ENCODE peak calls at places on chromosomes 5 and 9, in ten cellular contexts. One of them, this sample, is unnamed.

GRCh38 chr5:109250533-109251329 is 159.0 kb downstream of the PJA2 start:
- DNase-seq in heart right ventricle: no peak
- DNase-seq in pancreas: no peak
- DNase-seq in esophagus muscularis mucosa: peak; percentile 72
- DNase-seq in mammary epithelial cell: no peak
- DNase-seq in fibroblast of the aortic adventitia: no peak
- DNase-seq in lung: no peak
- DNase-seq in AG10803: no peak
- DNase-seq in A549: no peak
- DNase-seq in endothelial cell of umbilical vein: no peak
- DNase-seq in this sample: no peak

GRCh38 chr9:129665814-129666511 is 516 bp downstream of the PRRX2 start:
- DNase-seq in mammary epithelial cell: no peak
- DNase-seq in A549: no peak
- DNase-seq in fibroblast of the aortic adventitia: no peak
- DNase-seq in heart right ventricle: no peak
- DNase-seq in endothelial cell of umbilical vein: no peak
- DNase-seq in lung: no peak
- DNase-seq in pancreas: no peak
- DNase-seq in AG10803: no peak
- DNase-seq in esophagus muscularis mucosa: no peak
- DNase-seq in this sample: no peak

GRCh38 chr5:66840527-66841013 is 244.4 kb downstream of the MAST4 start:
- DNase-seq in pancreas: no peak
- DNase-seq in mammary epithelial cell: peak; percentile 35
- DNase-seq in AG10803: peak; percentile 29
- DNase-seq in lung: no peak
- DNase-seq in esophagus muscularis mucosa: no peak
- DNase-seq in fibroblast of the aortic adventitia: no peak
- DNase-seq in A549: no peak
- DNase-seq in heart right ventricle: no peak
- DNase-seq in endothelial cell of umbilical vein: no peak
- DNase-seq in this sample: no peak

GRCh38 chr9:89454498-89455355 is 43.2 kb downstream of the SEMA4D start:
- DNase-seq in endothelial cell of umbilical vein: no peak
- DNase-seq in esophagus muscularis mucosa: no peak
- DNase-seq in AG10803: no peak
- DNase-seq in lung: no peak
- DNase-seq in A549: no peak
- DNase-seq in mammary epithelial cell: no peak
- DNase-seq in pancreas: no peak
- DNase-seq in heart right ventricle: no peak
- DNase-seq in fibroblast of the aortic adventitia: no peak
- DNase-seq in this sample: no peak

GRCh38 chr5:149310947-149311675 is 34.2 kb upstream of the GRPEL2 start:
- DNase-seq in heart right ventricle: peak; percentile 59
- DNase-seq in mammary epithelial cell: no peak
- DNase-seq in esophagus muscularis mucosa: no peak
- DNase-seq in pancreas: no peak
- DNase-seq in lung: no peak
- DNase-seq in A549: peak; percentile 19
- DNase-seq in endothelial cell of umbilical vein: peak; percentile 78
- DNase-seq in fibroblast of the aortic adventitia: peak; percentile 53
- DNase-seq in AG10803: peak; percentile 57
- DNase-seq in this sample: no peak

GRCh38 chr9:15873573-15874177 is 320.8 kb downstream of the CCDC171 start:
- DNase-seq in esophagus muscularis mucosa: no peak
- DNase-seq in heart right ventricle: no peak
- DNase-seq in A549: peak; percentile 58
- DNase-seq in lung: no peak
- DNase-seq in mammary epithelial cell: peak; percentile 30
- DNase-seq in fibroblast of the aortic adventitia: peak; percentile 86
- DNase-seq in endothelial cell of umbilical vein: peak; percentile 55
- DNase-seq in AG10803: peak; percentile 66
- DNase-seq in pancreas: no peak
- DNase-seq in this sample: no peak

GRCh38 chr5:77170-77501 is 14.8 kb upstream of the PLEKHG4B start:
- DNase-seq in lung: no peak
- DNase-seq in A549: no peak
- DNase-seq in fibroblast of the aortic adventitia: no peak
- DNase-seq in endothelial cell of umbilical vein: no peak
- DNase-seq in heart right ventricle: no peak
- DNase-seq in esophagus muscularis mucosa: peak; percentile 47
- DNase-seq in mammary epithelial cell: no peak
- DNase-seq in pancreas: no peak
- DNase-seq in AG10803: no peak
- DNase-seq in this sample: no peak

GRCh38 chr5:352639-353598 is 31.4 kb downstream of the AHRR start:
- DNase-seq in heart right ventricle: no peak
- DNase-seq in mammary epithelial cell: no peak
- DNase-seq in fibroblast of the aortic adventitia: no peak
- DNase-seq in AG10803: no peak
- DNase-seq in esophagus muscularis mucosa: peak; percentile 89
- DNase-seq in lung: peak; percentile 25
- DNase-seq in pancreas: no peak
- DNase-seq in endothelial cell of umbilical vein: no peak
- DNase-seq in A549: no peak
- DNase-seq in this sample: no peak

GRCh38 chr5:36251218-36251617 is 9.5 kb upstream of the NADK2 start:
- DNase-seq in A549: no peak
- DNase-seq in lung: no peak
- DNase-seq in pancreas: no peak
- DNase-seq in esophagus muscularis mucosa: no peak
- DNase-seq in AG10803: no peak
- DNase-seq in mammary epithelial cell: no peak
- DNase-seq in endothelial cell of umbilical vein: no peak
- DNase-seq in fibroblast of the aortic adventitia: no peak
- DNase-seq in heart right ventricle: no peak
- DNase-seq in this sample: no peak

GRCh38 chr5:180215738-180216630 is 7.0 kb upstream of the RASGEF1C start:
- DNase-seq in endothelial cell of umbilical vein: no peak
- DNase-seq in pancreas: no peak
- DNase-seq in heart right ventricle: no peak
- DNase-seq in esophagus muscularis mucosa: no peak
- DNase-seq in AG10803: no peak
- DNase-seq in lung: no peak
- DNase-seq in mammary epithelial cell: no peak
- DNase-seq in A549: no peak
- DNase-seq in fibroblast of the aortic adventitia: no peak
- DNase-seq in this sample: no peak

GRCh38 chr9:4069457-4070162 is 230.3 kb downstream of the GLIS3 start:
- DNase-seq in lung: no peak
- DNase-seq in heart right ventricle: no peak
- DNase-seq in endothelial cell of umbilical vein: no peak
- DNase-seq in fibroblast of the aortic adventitia: no peak
- DNase-seq in mammary epithelial cell: no peak
- DNase-seq in esophagus muscularis mucosa: no peak
- DNase-seq in pancreas: no peak
- DNase-seq in AG10803: no peak
- DNase-seq in A549: no peak
- DNase-seq in this sample: no peak

GRCh38 chr5:60297658-60298057 is 402.3 kb downstream of the DEPDC1B start:
- DNase-seq in A549: no peak
- DNase-seq in endothelial cell of umbilical vein: no peak
- DNase-seq in fibroblast of the aortic adventitia: no peak
- DNase-seq in pancreas: no peak
- DNase-seq in AG10803: no peak
- DNase-seq in mammary epithelial cell: no peak
- DNase-seq in heart right ventricle: no peak
- DNase-seq in lung: no peak
- DNase-seq in esophagus muscularis mucosa: no peak
- DNase-seq in this sample: no peak

GRCh38 chr5:60293518-60293917 is 400.0 kb upstream of the PDE4D start:
- DNase-seq in pancreas: no peak
- DNase-seq in AG10803: no peak
- DNase-seq in mammary epithelial cell: no peak
- DNase-seq in esophagus muscularis mucosa: no peak
- DNase-seq in heart right ventricle: no peak
- DNase-seq in lung: no peak
- DNase-seq in fibroblast of the aortic adventitia: no peak
- DNase-seq in endothelial cell of umbilical vein: no peak
- DNase-seq in A549: no peak
- DNase-seq in this sample: no peak

GRCh38 chr5:60299944-60300343 is 400.0 kb downstream of the DEPDC1B start:
- DNase-seq in heart right ventricle: no peak
- DNase-seq in endothelial cell of umbilical vein: no peak
- DNase-seq in esophagus muscularis mucosa: no peak
- DNase-seq in fibroblast of the aortic adventitia: no peak
- DNase-seq in lung: no peak
- DNase-seq in mammary epithelial cell: peak; percentile 9
- DNase-seq in A549: no peak
- DNase-seq in pancreas: no peak
- DNase-seq in AG10803: no peak
- DNase-seq in this sample: no peak

DNA sequence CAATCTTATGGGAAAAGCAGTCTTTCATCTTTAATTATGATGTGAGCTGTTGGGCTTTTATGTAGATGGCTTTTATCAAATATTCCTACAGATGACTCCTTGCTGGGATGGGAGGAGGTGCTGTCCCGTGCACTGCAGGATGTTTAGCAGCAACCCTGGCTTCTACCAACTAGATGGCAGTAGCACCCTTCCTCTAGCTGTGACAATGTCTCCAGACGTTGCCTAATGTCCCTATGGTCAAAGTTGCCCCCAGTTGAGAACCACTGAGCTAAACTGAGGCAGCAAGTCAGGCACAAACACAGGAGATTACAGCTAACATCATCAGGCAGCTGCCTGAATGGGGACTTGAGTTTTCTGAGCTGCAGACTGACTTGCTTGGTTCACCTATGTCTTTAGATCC is 401.9 kb upstream of the PDE4D start:
- DNase-seq in AG10803: peak; percentile 25
- DNase-seq in fibroblast of the aortic adventitia: peak; percentile 52
- DNase-seq in pancreas: no peak
- DNase-seq in lung: no peak
- DNase-seq in A549: peak; percentile 61
- DNase-seq in esophagus muscularis mucosa: no peak
- DNase-seq in endothelial cell of umbilical vein: peak; percentile 16
- DNase-seq in heart right ventricle: no peak
- DNase-seq in mammary epithelial cell: peak; percentile 27
- DNase-seq in this sample: no peak
- TF ChIP-seq CTCF in AG10803: peak; percentile 68
- TF ChIP-seq CTCF in fibroblast of the aortic adventitia: peak; percentile 60
- TF ChIP-seq CTCF in pancreas: no peak
- TF ChIP-seq CTCF in lung: no peak
- TF ChIP-seq CTCF in A549: peak; percentile 61
- TF ChIP-seq CTCF in esophagus muscularis mucosa: peak; percentile 47
- TF ChIP-seq CTCF in endothelial cell of umbilical vein: peak; percentile 43
- TF ChIP-seq CTCF in heart right ventricle: peak; percentile 48
- TF ChIP-seq CTCF in mammary epithelial cell: peak; percentile 69
- TF ChIP-seq CTCF in this sample: peak; percentile 78

GRCh38 chr5:135031813-135032612 is 2.0 kb downstream of the PITX1 start:
- DNase-seq in endothelial cell of umbilical vein: no peak
- DNase-seq in esophagus muscularis mucosa: no peak
- DNase-seq in heart right ventricle: no peak
- DNase-seq in lung: no peak
- DNase-seq in fibroblast of the aortic adventitia: peak; percentile 25
- DNase-seq in mammary epithelial cell: no peak
- DNase-seq in pancreas: no peak
- DNase-seq in AG10803: no peak
- DNase-seq in A549: no peak
- DNase-seq in this sample: no peak
- H3K4me3 ChIP-seq in endothelial cell of umbilical vein: no peak overlapping the region
- H3K4me3 ChIP-seq in esophagus muscularis mucosa: peak overlapping the region; percentile 64
- H3K4me3 ChIP-seq in heart right ventricle: no peak overlapping the region
- H3K4me3 ChIP-seq in lung: no peak overlapping the region
- H3K4me3 ChIP-seq in fibroblast of the aortic adventitia: no peak overlapping the region
- H3K4me3 ChIP-seq in mammary epithelial cell: peak overlapping the region; percentile 58
- H3K4me3 ChIP-seq in pancreas: no peak overlapping the region
- H3K4me3 ChIP-seq in AG10803: no peak overlapping the region
- H3K4me3 ChIP-seq in A549: peak overlapping the region; percentile 65
- H3K4me3 ChIP-seq in this sample: peak overlapping the region; percentile 85

GRCh38 chr5:61167382-61167781 is 5.1 kb upstream of the SMIM15 start:
- DNase-seq in endothelial cell of umbilical vein: peak; percentile 55
- DNase-seq in esophagus muscularis mucosa: no peak
- DNase-seq in pancreas: peak; percentile 24
- DNase-seq in A549: peak; percentile 51
- DNase-seq in heart right ventricle: no peak
- DNase-seq in fibroblast of the aortic adventitia: peak; percentile 70
- DNase-seq in mammary epithelial cell: peak; percentile 32
- DNase-seq in lung: no peak
- DNase-seq in AG10803: peak; percentile 55
- DNase-seq in this sample: peak; percentile 7
- TF ChIP-seq CTCF in endothelial cell of umbilical vein: peak; percentile 33
- TF ChIP-seq CTCF in esophagus muscularis mucosa: peak; percentile 36
- TF ChIP-seq CTCF in pancreas: no peak
- TF ChIP-seq CTCF in A549: peak; percentile 77
- TF ChIP-seq CTCF in heart right ventricle: peak; percentile 36
- TF ChIP-seq CTCF in fibroblast of the aortic adventitia: peak; percentile 46
- TF ChIP-seq CTCF in mammary epithelial cell: peak; percentile 40
- TF ChIP-seq CTCF in lung: no peak
- TF ChIP-seq CTCF in AG10803: peak; percentile 48
- TF ChIP-seq CTCF in this sample: peak; percentile 56

GRCh38 chr5:10726913-10727517 is 34.0 kb downstream of the DAP start:
- DNase-seq in mammary epithelial cell: no peak
- DNase-seq in lung: no peak
- DNase-seq in esophagus muscularis mucosa: no peak
- DNase-seq in pancreas: no peak
- DNase-seq in AG10803: no peak
- DNase-seq in heart right ventricle: no peak
- DNase-seq in fibroblast of the aortic adventitia: no peak
- DNase-seq in A549: no peak
- DNase-seq in endothelial cell of umbilical vein: peak; percentile 21
- DNase-seq in this sample: no peak

GRCh38 chr5:10726179-10726912 is 34.7 kb downstream of the DAP start:
- DNase-seq in endothelial cell of umbilical vein: peak; percentile 38
- DNase-seq in A549: no peak
- DNase-seq in mammary epithelial cell: no peak
- DNase-seq in AG10803: no peak
- DNase-seq in esophagus muscularis mucosa: no peak
- DNase-seq in lung: no peak
- DNase-seq in heart right ventricle: no peak
- DNase-seq in fibroblast of the aortic adventitia: no peak
- DNase-seq in pancreas: no peak
- DNase-seq in this sample: no peak

GRCh38 chr5:10724799-10725507 is 36.1 kb downstream of the DAP start:
- DNase-seq in endothelial cell of umbilical vein: peak; percentile 97
- DNase-seq in heart right ventricle: peak; percentile 73
- DNase-seq in esophagus muscularis mucosa: no peak
- DNase-seq in mammary epithelial cell: peak; percentile 76
- DNase-seq in A549: peak; percentile 83
- DNase-seq in pancreas: peak; percentile 74
- DNase-seq in fibroblast of the aortic adventitia: peak; percentile 96
- DNase-seq in AG10803: peak; percentile 61
- DNase-seq in lung: no peak
- DNase-seq in this sample: peak; percentile 38

GRCh38 chr5:10723519-10723918 is 37.5 kb downstream of the DAP start:
- DNase-seq in esophagus muscularis mucosa: no peak
- DNase-seq in mammary epithelial cell: no peak
- DNase-seq in AG10803: no peak
- DNase-seq in pancreas: no peak
- DNase-seq in lung: no peak
- DNase-seq in A549: no peak
- DNase-seq in heart right ventricle: no peak
- DNase-seq in endothelial cell of umbilical vein: no peak
- DNase-seq in fibroblast of the aortic adventitia: no peak
- DNase-seq in this sample: no peak

DNA sequence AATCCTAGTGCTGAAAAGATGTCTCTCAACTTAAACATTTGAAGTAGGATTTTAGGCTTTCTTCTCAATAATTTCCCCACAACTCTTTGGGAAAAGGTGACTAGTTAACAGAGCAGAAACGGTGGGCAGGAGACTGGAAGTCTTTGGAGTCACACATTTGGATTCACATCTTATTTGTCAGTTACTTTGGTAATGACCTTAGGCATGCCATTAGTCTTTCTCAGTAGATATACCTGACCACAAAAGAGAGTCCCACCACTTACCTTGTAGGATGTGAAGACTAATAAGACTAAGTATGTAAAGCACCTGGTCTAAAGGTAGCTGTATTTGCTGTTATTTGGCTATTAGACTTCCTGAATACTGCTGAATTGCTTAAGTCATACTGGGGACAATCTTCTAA is 35.4 kb downstream of the DAP start:
- DNase-seq in endothelial cell of umbilical vein: no peak
- DNase-seq in A549: no peak
- DNase-seq in mammary epithelial cell: no peak
- DNase-seq in esophagus muscularis mucosa: no peak
- DNase-seq in pancreas: no peak
- DNase-seq in heart right ventricle: no peak
- DNase-seq in AG10803: no peak
- DNase-seq in lung: no peak
- DNase-seq in fibroblast of the aortic adventitia: no peak
- DNase-seq in this sample: no peak
- H3K4me3 ChIP-seq in endothelial cell of umbilical vein: no peak overlapping the region
- H3K4me3 ChIP-seq in A549: peak overlapping the region; percentile 31
- H3K4me3 ChIP-seq in mammary epithelial cell: no peak overlapping the region
- H3K4me3 ChIP-seq in esophagus muscularis mucosa: no peak overlapping the region
- H3K4me3 ChIP-seq in pancreas: no peak overlapping the region
- H3K4me3 ChIP-seq in heart right ventricle: no peak overlapping the region
- H3K4me3 ChIP-seq in AG10803: no peak overlapping the region
- H3K4me3 ChIP-seq in lung: no peak overlapping the region
- H3K4me3 ChIP-seq in fibroblast of the aortic adventitia: no peak overlapping the region
- H3K4me3 ChIP-seq in this sample: no peak overlapping the region

This sample was measured in AG09309.